ENCODE peak calls at places on chromosome X, in ten cellular contexts. One of them, this sample, is unnamed.

GRCh38 chrX:100812216-100813158 is 7.7 kb upstream of the CSTF2 start:
- DNase-seq in OCI-LY7: no peak
- DNase-seq in tibial artery: no peak
- DNase-seq in psoas muscle: no peak
- DNase-seq in AG04450: no peak
- DNase-seq in uterus: no peak
- DNase-seq in cardiac muscle cell: peak; percentile 28
- DNase-seq in CD8-positive, alpha-beta T cell: no peak
- DNase-seq in body of pancreas: no peak
- DNase-seq in GM13977: no peak
- DNase-seq in this sample: no peak

GRCh38 chrX:114344756-114345155 is 239.1 kb upstream of the HTR2C start:
- DNase-seq in OCI-LY7: peak; percentile 27
- DNase-seq in uterus: no peak
- DNase-seq in GM13977: peak; percentile 12
- DNase-seq in body of pancreas: no peak
- DNase-seq in psoas muscle: no peak
- DNase-seq in cardiac muscle cell: peak; percentile 60
- DNase-seq in tibial artery: no peak
- DNase-seq in CD8-positive, alpha-beta T cell: no peak
- DNase-seq in AG04450: no peak
- DNase-seq in this sample: no peak

GRCh38 chrX:24260827-24261550 is 52.9 kb downstream of the SUPT20HL2 start:
- DNase-seq in GM13977: no peak
- DNase-seq in tibial artery: peak; percentile 54
- DNase-seq in CD8-positive, alpha-beta T cell: peak; percentile 10
- DNase-seq in OCI-LY7: no peak
- DNase-seq in AG04450: no peak
- DNase-seq in body of pancreas: peak; percentile 57
- DNase-seq in uterus: peak; percentile 43
- DNase-seq in psoas muscle: peak; percentile 16
- DNase-seq in cardiac muscle cell: peak; percentile 82
- DNase-seq in this sample: peak; percentile 82

GRCh38 chrX:119589810-119590209 is 15.4 kb downstream of the UBE2A start:
- DNase-seq in uterus: no peak
- DNase-seq in OCI-LY7: no peak
- DNase-seq in AG04450: no peak
- DNase-seq in psoas muscle: no peak
- DNase-seq in tibial artery: no peak
- DNase-seq in GM13977: no peak
- DNase-seq in cardiac muscle cell: no peak
- DNase-seq in CD8-positive, alpha-beta T cell: no peak
- DNase-seq in body of pancreas: no peak
- DNase-seq in this sample: no peak

GRCh38 chrX:129544780-129545179 is 4.7 kb downstream of the OCRL start:
- DNase-seq in cardiac muscle cell: no peak
- DNase-seq in GM13977: no peak
- DNase-seq in body of pancreas: no peak
- DNase-seq in uterus: no peak
- DNase-seq in tibial artery: no peak
- DNase-seq in AG04450: no peak
- DNase-seq in psoas muscle: no peak
- DNase-seq in CD8-positive, alpha-beta T cell: no peak
- DNase-seq in OCI-LY7: no peak
- DNase-seq in this sample: no peak

GRCh38 chrX:56248492-56248891 is 16.3 kb downstream of the KLF8 start:
- DNase-seq in AG04450: no peak
- DNase-seq in CD8-positive, alpha-beta T cell: peak; percentile 50
- DNase-seq in uterus: peak; percentile 43
- DNase-seq in cardiac muscle cell: peak; percentile 64
- DNase-seq in tibial artery: peak; percentile 21
- DNase-seq in OCI-LY7: peak; percentile 34
- DNase-seq in body of pancreas: peak; percentile 68
- DNase-seq in GM13977: peak; percentile 52
- DNase-seq in psoas muscle: peak; percentile 34
- DNase-seq in this sample: no peak

GRCh38 chrX:139204576-139204902 is 326.0 kb upstream of the F9 start:
- DNase-seq in uterus: no peak
- DNase-seq in cardiac muscle cell: no peak
- DNase-seq in GM13977: no peak
- DNase-seq in AG04450: no peak
- DNase-seq in OCI-LY7: no peak
- DNase-seq in body of pancreas: no peak
- DNase-seq in tibial artery: no peak
- DNase-seq in psoas muscle: no peak
- DNase-seq in CD8-positive, alpha-beta T cell: no peak
- DNase-seq in this sample: no peak

GRCh38 chrX:101220881-101221280 is 1.3 kb downstream of the DRP2 start:
- DNase-seq in OCI-LY7: no peak
- DNase-seq in psoas muscle: no peak
- DNase-seq in tibial artery: no peak
- DNase-seq in AG04450: no peak
- DNase-seq in cardiac muscle cell: no peak
- DNase-seq in CD8-positive, alpha-beta T cell: no peak
- DNase-seq in body of pancreas: peak; percentile 21
- DNase-seq in GM13977: no peak
- DNase-seq in uterus: no peak
- DNase-seq in this sample: no peak

GRCh38 chrX:109774706-109775105 is 41.6 kb upstream of the ACSL4 start:
- DNase-seq in tibial artery: no peak
- DNase-seq in psoas muscle: no peak
- DNase-seq in CD8-positive, alpha-beta T cell: no peak
- DNase-seq in OCI-LY7: no peak
- DNase-seq in AG04450: peak; percentile 20
- DNase-seq in cardiac muscle cell: peak; percentile 85
- DNase-seq in GM13977: peak; percentile 58
- DNase-seq in body of pancreas: no peak
- DNase-seq in uterus: no peak
- DNase-seq in this sample: no peak

GRCh38 chrX:97294016-97294415 is 410.3 kb downstream of the RPA4 start:
- DNase-seq in GM13977: no peak
- DNase-seq in uterus: no peak
- DNase-seq in CD8-positive, alpha-beta T cell: no peak
- DNase-seq in OCI-LY7: no peak
- DNase-seq in body of pancreas: no peak
- DNase-seq in AG04450: no peak
- DNase-seq in cardiac muscle cell: no peak
- DNase-seq in psoas muscle: no peak
- DNase-seq in tibial artery: no peak
- DNase-seq in this sample: no peak

GRCh38 chrX:38351346-38351745 is 1.1 kb upstream of the OTC start:
- DNase-seq in cardiac muscle cell: no peak
- DNase-seq in OCI-LY7: no peak
- DNase-seq in psoas muscle: no peak
- DNase-seq in CD8-positive, alpha-beta T cell: no peak
- DNase-seq in GM13977: no peak
- DNase-seq in body of pancreas: no peak
- DNase-seq in AG04450: no peak
- DNase-seq in uterus: no peak
- DNase-seq in tibial artery: no peak
- DNase-seq in this sample: no peak

GRCh38 chrX:107480272-107480671 is 30.8 kb downstream of the FRMPD3 start:
- DNase-seq in uterus: no peak
- DNase-seq in psoas muscle: no peak
- DNase-seq in CD8-positive, alpha-beta T cell: no peak
- DNase-seq in body of pancreas: no peak
- DNase-seq in GM13977: no peak
- DNase-seq in cardiac muscle cell: no peak
- DNase-seq in OCI-LY7: no peak
- DNase-seq in AG04450: no peak
- DNase-seq in tibial artery: no peak
- DNase-seq in this sample: no peak

GRCh38 chrX:46912098-46912672 is at the start of gene JADE3:
- DNase-seq in AG04450: no peak
- DNase-seq in psoas muscle: peak; percentile 67
- DNase-seq in GM13977: peak; percentile 71
- DNase-seq in cardiac muscle cell: peak; percentile 84
- DNase-seq in body of pancreas: peak; percentile 83
- DNase-seq in CD8-positive, alpha-beta T cell: peak; percentile 11
- DNase-seq in OCI-LY7: peak; percentile 71
- DNase-seq in tibial artery: peak; percentile 71
- DNase-seq in uterus: peak; percentile 58
- DNase-seq in this sample: peak; percentile 73

GRCh38 chrX:149060921-149061320 is 444.2 kb downstream of the IDS start:
- DNase-seq in cardiac muscle cell: peak; percentile 75
- DNase-seq in CD8-positive, alpha-beta T cell: no peak
- DNase-seq in body of pancreas: no peak
- DNase-seq in OCI-LY7: no peak
- DNase-seq in uterus: no peak
- DNase-seq in psoas muscle: no peak
- DNase-seq in AG04450: no peak
- DNase-seq in GM13977: no peak
- DNase-seq in tibial artery: no peak
- DNase-seq in this sample: no peak

GRCh38 chrX:123814343-123814742 is 45.5 kb upstream of the XIAP start:
- DNase-seq in CD8-positive, alpha-beta T cell: no peak
- DNase-seq in uterus: no peak
- DNase-seq in tibial artery: no peak
- DNase-seq in psoas muscle: no peak
- DNase-seq in body of pancreas: no peak
- DNase-seq in cardiac muscle cell: no peak
- DNase-seq in GM13977: no peak
- DNase-seq in AG04450: no peak
- DNase-seq in OCI-LY7: no peak
- DNase-seq in this sample: no peak

GRCh38 chrX:103513476-103514108 is 5.7 kb downstream of the RAB40A start:
- DNase-seq in body of pancreas: no peak
- DNase-seq in cardiac muscle cell: peak; percentile 35
- DNase-seq in tibial artery: no peak
- DNase-seq in AG04450: no peak
- DNase-seq in uterus: no peak
- DNase-seq in OCI-LY7: no peak
- DNase-seq in CD8-positive, alpha-beta T cell: no peak
- DNase-seq in psoas muscle: no peak
- DNase-seq in GM13977: no peak
- DNase-seq in this sample: no peak

DNA sequence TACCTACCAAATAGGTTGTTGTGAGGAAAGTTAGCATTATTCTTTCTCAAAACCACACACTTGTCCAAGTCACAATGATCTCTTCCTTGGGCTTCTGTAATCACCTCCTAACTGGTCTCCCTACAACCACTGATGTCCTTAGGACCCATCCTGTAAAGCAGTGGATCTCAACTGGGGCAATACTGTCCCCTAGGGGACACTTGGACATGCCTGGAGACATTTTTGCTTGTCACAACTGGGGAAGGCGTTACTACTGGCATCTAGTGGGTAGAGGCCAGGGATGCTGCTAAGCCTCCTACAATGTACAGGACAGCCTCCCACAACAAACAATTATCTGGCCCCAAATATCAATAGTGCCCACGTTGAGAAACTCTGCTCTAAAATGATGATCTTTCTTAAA is 118.7 kb upstream of the AP1S2 start:
- DNase-seq in CD8-positive, alpha-beta T cell: no peak
- DNase-seq in OCI-LY7: peak; percentile 56
- DNase-seq in tibial artery: no peak
- DNase-seq in psoas muscle: no peak
- DNase-seq in AG04450: no peak
- DNase-seq in GM13977: peak; percentile 28
- DNase-seq in cardiac muscle cell: peak; percentile 39
- DNase-seq in uterus: no peak
- DNase-seq in body of pancreas: peak; percentile 22
- DNase-seq in this sample: peak; percentile 72
- TF ChIP-seq CTCF in CD8-positive, alpha-beta T cell: no peak
- TF ChIP-seq CTCF in OCI-LY7: peak; percentile 67
- TF ChIP-seq CTCF in tibial artery: no peak
- TF ChIP-seq CTCF in psoas muscle: peak; percentile 50
- TF ChIP-seq CTCF in AG04450: peak; percentile 17
- TF ChIP-seq CTCF in GM13977: peak; percentile 69
- TF ChIP-seq CTCF in cardiac muscle cell: peak; percentile 33
- TF ChIP-seq CTCF in uterus: peak; percentile 11
- TF ChIP-seq CTCF in body of pancreas: peak; percentile 51
- TF ChIP-seq CTCF in this sample: peak; percentile 37

GRCh38 chrX:18769812-18770573 is 62.5 kb downstream of the PPEF1 start:
- DNase-seq in psoas muscle: no peak
- DNase-seq in AG04450: no peak
- DNase-seq in body of pancreas: no peak
- DNase-seq in CD8-positive, alpha-beta T cell: no peak
- DNase-seq in tibial artery: no peak
- DNase-seq in OCI-LY7: no peak
- DNase-seq in cardiac muscle cell: peak; percentile 57
- DNase-seq in uterus: no peak
- DNase-seq in GM13977: no peak
- DNase-seq in this sample: no peak
- TF ChIP-seq CTCF in psoas muscle: peak; percentile 15
- TF ChIP-seq CTCF in AG04450: no peak
- TF ChIP-seq CTCF in body of pancreas: no peak
- TF ChIP-seq CTCF in CD8-positive, alpha-beta T cell: no peak
- TF ChIP-seq CTCF in tibial artery: no peak
- TF ChIP-seq CTCF in OCI-LY7: no peak
- TF ChIP-seq CTCF in cardiac muscle cell: no peak
- TF ChIP-seq CTCF in uterus: no peak
- TF ChIP-seq CTCF in GM13977: no peak
- TF ChIP-seq CTCF in this sample: no peak

GRCh38 chrX:40581333-40581910 is 652 bp downstream of the ATP6AP2 start:
- DNase-seq in AG04450: no peak
- DNase-seq in tibial artery: no peak
- DNase-seq in psoas muscle: no peak
- DNase-seq in CD8-positive, alpha-beta T cell: peak; percentile 11
- DNase-seq in body of pancreas: no peak
- DNase-seq in GM13977: peak; percentile 23
- DNase-seq in OCI-LY7: peak; percentile 24
- DNase-seq in cardiac muscle cell: peak; percentile 24
- DNase-seq in uterus: no peak
- DNase-seq in this sample: peak; percentile 6
- TF ChIP-seq CTCF in AG04450: no peak
- TF ChIP-seq CTCF in tibial artery: no peak
- TF ChIP-seq CTCF in psoas muscle: no peak
- TF ChIP-seq CTCF in CD8-positive, alpha-beta T cell: no peak
- TF ChIP-seq CTCF in body of pancreas: no peak
- TF ChIP-seq CTCF in GM13977: no peak
- TF ChIP-seq CTCF in OCI-LY7: no peak
- TF ChIP-seq CTCF in cardiac muscle cell: no peak
- TF ChIP-seq CTCF in uterus: no peak
- TF ChIP-seq CTCF in this sample: no peak

DNA sequence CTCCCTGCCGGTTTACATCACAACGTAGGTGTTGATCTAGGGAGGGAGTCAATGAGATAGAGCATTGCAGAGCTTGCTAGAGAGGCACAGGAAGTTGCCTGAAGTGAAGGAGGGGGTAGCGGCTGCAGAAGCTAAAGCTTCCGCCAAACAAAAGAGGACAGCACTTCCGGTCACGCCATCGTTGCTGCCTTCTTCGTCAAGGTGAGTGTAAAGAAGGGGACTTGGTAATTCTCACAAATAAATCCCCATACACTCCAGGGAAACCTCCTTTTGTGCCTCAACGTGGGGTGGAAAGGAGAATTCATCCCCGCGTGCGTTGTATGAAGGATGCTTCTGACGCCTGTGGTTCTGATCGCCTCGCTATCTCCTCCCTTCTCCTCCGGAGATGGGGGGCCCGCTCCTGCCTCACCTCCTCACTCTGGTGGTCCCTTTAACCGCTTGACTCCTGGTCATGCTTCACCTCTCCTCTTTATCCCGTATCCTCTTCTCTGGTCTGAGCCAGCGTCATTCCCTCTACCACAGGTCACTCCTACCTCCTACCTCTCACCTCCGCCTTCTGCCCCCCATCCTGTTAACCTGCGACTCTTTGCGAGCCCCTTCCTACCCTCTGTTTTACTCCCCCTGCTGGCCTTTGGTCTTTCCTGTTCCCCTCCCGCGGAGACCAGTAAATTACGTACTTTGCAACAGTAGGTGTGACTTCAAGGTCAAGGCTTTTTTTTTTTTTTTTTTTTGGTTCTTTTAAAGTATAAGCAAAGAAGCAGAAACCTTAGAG is 59.9 kb downstream of the GSPT2 start:
- DNase-seq in OCI-LY7: peak; percentile 83
- DNase-seq in body of pancreas: peak; percentile 67
- DNase-seq in tibial artery: no peak
- DNase-seq in GM13977: peak; percentile 37
- DNase-seq in cardiac muscle cell: peak; percentile 77
- DNase-seq in CD8-positive, alpha-beta T cell: peak; percentile 57
- DNase-seq in psoas muscle: peak; percentile 15
- DNase-seq in AG04450: peak; percentile 11
- DNase-seq in uterus: peak; percentile 30
- DNase-seq in this sample: peak; percentile 62
- TF ChIP-seq CTCF in OCI-LY7: peak; percentile 65
- TF ChIP-seq CTCF in body of pancreas: no peak
- TF ChIP-seq CTCF in tibial artery: no peak
- TF ChIP-seq CTCF in GM13977: peak; percentile 51
- TF ChIP-seq CTCF in cardiac muscle cell: no peak
- TF ChIP-seq CTCF in CD8-positive, alpha-beta T cell: no peak
- TF ChIP-seq CTCF in psoas muscle: no peak
- TF ChIP-seq CTCF in AG04450: peak; percentile 19
- TF ChIP-seq CTCF in uterus: no peak
- TF ChIP-seq CTCF in this sample: no peak